ENCODE peak calls at places on chromosome 9, in eight cellular contexts. One of them, this sample, is unnamed.

GRCh38 chr9:100714372-100715099 is 136.7 kb downstream of the CAVIN4 start:
- DNase-seq in HT1080: peak
- DNase-seq in BE2C: peak
- DNase-seq in hepatocyte: peak
- DNase-seq in HEK293T: peak
- DNase-seq in GOT3: no peak
- DNase-seq in gastrocnemius medialis: no peak
- DNase-seq in GM20000: peak
- DNase-seq in this sample: peak

GRCh38 chr9:75909776-75910175 is 19.3 kb downstream of the PCSK5 start:
- DNase-seq in HT1080: no peak
- DNase-seq in BE2C: no peak
- DNase-seq in hepatocyte: no peak
- DNase-seq in HEK293T: no peak
- DNase-seq in GOT3: no peak
- DNase-seq in gastrocnemius medialis: no peak
- DNase-seq in GM20000: no peak
- DNase-seq in this sample: no peak

GRCh38 chr9:88025411-88026132 is 51.2 kb upstream of the CDK20 start:
- DNase-seq in HT1080: no peak
- DNase-seq in BE2C: no peak
- DNase-seq in hepatocyte: no peak
- DNase-seq in HEK293T: no peak
- DNase-seq in GOT3: no peak
- DNase-seq in gastrocnemius medialis: no peak
- DNase-seq in GM20000: no peak
- DNase-seq in this sample: no peak

GRCh38 chr9:27395484-27395921 is 98.6 kb upstream of the EQTN start:
- DNase-seq in HT1080: no peak
- DNase-seq in BE2C: no peak
- DNase-seq in hepatocyte: no peak
- DNase-seq in HEK293T: no peak
- DNase-seq in GOT3: no peak
- DNase-seq in gastrocnemius medialis: no peak
- DNase-seq in GM20000: no peak
- DNase-seq in this sample: no peak

GRCh38 chr9:120676767-120677402 is 37.4 kb downstream of the MEGF9 start:
- DNase-seq in HT1080: no peak
- DNase-seq in BE2C: no peak
- DNase-seq in hepatocyte: no peak
- DNase-seq in HEK293T: no peak
- DNase-seq in GOT3: no peak
- DNase-seq in gastrocnemius medialis: no peak
- DNase-seq in GM20000: no peak
- DNase-seq in this sample: no peak

GRCh38 chr9:131289301-131290038 is at the start of gene PLPP7:
- DNase-seq in HT1080: peak
- DNase-seq in BE2C: peak
- DNase-seq in hepatocyte: no peak
- DNase-seq in HEK293T: peak
- DNase-seq in GOT3: peak
- DNase-seq in gastrocnemius medialis: peak
- DNase-seq in GM20000: peak
- DNase-seq in this sample: no peak

GRCh38 chr9:120394058-120394669 is 185.8 kb downstream of the CDK5RAP2 start:
- DNase-seq in HT1080: peak
- DNase-seq in BE2C: no peak
- DNase-seq in hepatocyte: no peak
- DNase-seq in HEK293T: no peak
- DNase-seq in GOT3: peak
- DNase-seq in gastrocnemius medialis: no peak
- DNase-seq in GM20000: no peak
- DNase-seq in this sample: no peak

GRCh38 chr9:2726620-2727335 is 9.5 kb downstream of the KCNV2 start:
- DNase-seq in HT1080: peak
- DNase-seq in BE2C: no peak
- DNase-seq in hepatocyte: no peak
- DNase-seq in HEK293T: no peak
- DNase-seq in GOT3: no peak
- DNase-seq in gastrocnemius medialis: no peak
- DNase-seq in GM20000: no peak
- DNase-seq in this sample: no peak

GRCh38 chr9:37236822-37237221 is 116.4 kb downstream of the ZCCHC7 start:
- DNase-seq in HT1080: no peak
- DNase-seq in BE2C: no peak
- DNase-seq in hepatocyte: no peak
- DNase-seq in HEK293T: no peak
- DNase-seq in GOT3: no peak
- DNase-seq in gastrocnemius medialis: no peak
- DNase-seq in GM20000: no peak
- DNase-seq in this sample: no peak

GRCh38 chr9:136239963-136240330 is 5.7 kb downstream of the QSOX2 start:
- DNase-seq in HT1080: no peak
- DNase-seq in BE2C: no peak
- DNase-seq in hepatocyte: no peak
- DNase-seq in HEK293T: no peak
- DNase-seq in GOT3: no peak
- DNase-seq in gastrocnemius medialis: no peak
- DNase-seq in GM20000: peak
- DNase-seq in this sample: peak

GRCh38 chr9:16030513-16031185 is 477.8 kb downstream of the CCDC171 start:
- DNase-seq in HT1080: peak
- DNase-seq in BE2C: no peak
- DNase-seq in hepatocyte: no peak
- DNase-seq in HEK293T: no peak
- DNase-seq in GOT3: no peak
- DNase-seq in gastrocnemius medialis: no peak
- DNase-seq in GM20000: peak
- DNase-seq in this sample: no peak

GRCh38 chr9:91522496-91522895 is 98.9 kb upstream of the NFIL3 start:
- DNase-seq in HT1080: no peak
- DNase-seq in BE2C: no peak
- DNase-seq in hepatocyte: no peak
- DNase-seq in HEK293T: no peak
- DNase-seq in GOT3: no peak
- DNase-seq in gastrocnemius medialis: no peak
- DNase-seq in GM20000: no peak
- DNase-seq in this sample: no peak

GRCh38 chr9:93108301-93109041 is 12.5 kb downstream of the CARD19 start:
- DNase-seq in HT1080: no peak
- DNase-seq in BE2C: peak
- DNase-seq in hepatocyte: no peak
- DNase-seq in HEK293T: no peak
- DNase-seq in GOT3: no peak
- DNase-seq in gastrocnemius medialis: no peak
- DNase-seq in GM20000: no peak
- DNase-seq in this sample: no peak

GRCh38 chr9:132605387-132605786 is 23.0 kb downstream of the BARHL1 start:
- DNase-seq in HT1080: no peak
- DNase-seq in BE2C: no peak
- DNase-seq in hepatocyte: no peak
- DNase-seq in HEK293T: no peak
- DNase-seq in GOT3: no peak
- DNase-seq in gastrocnemius medialis: no peak
- DNase-seq in GM20000: no peak
- DNase-seq in this sample: no peak

GRCh38 chr9:101586651-101587050 is 8.1 kb downstream of the PPP3R2 start:
- DNase-seq in HT1080: peak
- DNase-seq in BE2C: no peak
- DNase-seq in hepatocyte: no peak
- DNase-seq in HEK293T: no peak
- DNase-seq in GOT3: no peak
- DNase-seq in gastrocnemius medialis: no peak
- DNase-seq in GM20000: no peak
- DNase-seq in this sample: no peak

GRCh38 chr9:83920469-83920941 is 727 bp downstream of the KIF27 start:
- DNase-seq in HT1080: no peak
- DNase-seq in BE2C: no peak
- DNase-seq in hepatocyte: peak
- DNase-seq in HEK293T: no peak
- DNase-seq in GOT3: no peak
- DNase-seq in gastrocnemius medialis: no peak
- DNase-seq in GM20000: peak
- DNase-seq in this sample: peak

GRCh38 chr9:37034320-37034937 is 361 bp upstream of the PAX5 start:
- DNase-seq in HT1080: no peak
- DNase-seq in BE2C: no peak
- DNase-seq in hepatocyte: peak
- DNase-seq in HEK293T: no peak
- DNase-seq in GOT3: no peak
- DNase-seq in gastrocnemius medialis: no peak
- DNase-seq in GM20000: peak
- DNase-seq in this sample: peak

GRCh38 chr9:124593080-124594058 is 86.2 kb upstream of the NR5A1 start:
- DNase-seq in HT1080: no peak
- DNase-seq in BE2C: no peak
- DNase-seq in hepatocyte: peak
- DNase-seq in HEK293T: no peak
- DNase-seq in GOT3: no peak
- DNase-seq in gastrocnemius medialis: no peak
- DNase-seq in GM20000: no peak
- DNase-seq in this sample: no peak

GRCh38 chr9:137772281-137772873 is 105.2 kb upstream of the CACNA1B start:
- DNase-seq in HT1080: no peak
- DNase-seq in BE2C: no peak
- DNase-seq in hepatocyte: no peak
- DNase-seq in HEK293T: no peak
- DNase-seq in GOT3: no peak
- DNase-seq in gastrocnemius medialis: no peak
- DNase-seq in GM20000: peak
- DNase-seq in this sample: no peak

GRCh38 chr9:112555844-112556482 is 69.3 kb downstream of the KIAA1958 start:
- DNase-seq in HT1080: no peak
- DNase-seq in BE2C: no peak
- DNase-seq in hepatocyte: peak
- DNase-seq in HEK293T: no peak
- DNase-seq in GOT3: no peak
- DNase-seq in gastrocnemius medialis: no peak
- DNase-seq in GM20000: no peak
- DNase-seq in this sample: no peak

GRCh38 chr9:122807271-122807900 is 7.5 kb downstream of the OR1K1 start:
- DNase-seq in HT1080: no peak
- DNase-seq in BE2C: no peak
- DNase-seq in hepatocyte: no peak
- DNase-seq in HEK293T: no peak
- DNase-seq in GOT3: no peak
- DNase-seq in gastrocnemius medialis: no peak
- DNase-seq in GM20000: no peak
- DNase-seq in this sample: no peak

GRCh38 chr9:14031015-14031414 is 282.9 kb downstream of the NFIB start:
- DNase-seq in HT1080: no peak
- DNase-seq in BE2C: peak
- DNase-seq in hepatocyte: peak
- DNase-seq in HEK293T: peak
- DNase-seq in GOT3: no peak
- DNase-seq in gastrocnemius medialis: no peak
- DNase-seq in GM20000: no peak
- DNase-seq in this sample: no peak

GRCh38 chr9:130820135-130820738 is 14.8 kb upstream of the ABL1 start:
- DNase-seq in HT1080: no peak
- DNase-seq in BE2C: no peak
- DNase-seq in hepatocyte: no peak
- DNase-seq in HEK293T: no peak
- DNase-seq in GOT3: no peak
- DNase-seq in gastrocnemius medialis: no peak
- DNase-seq in GM20000: no peak
- DNase-seq in this sample: no peak

GRCh38 chr9:74777136-74777879 is 110.4 kb downstream of the TRPM6 start:
- DNase-seq in HT1080: peak
- DNase-seq in BE2C: peak
- DNase-seq in hepatocyte: peak
- DNase-seq in HEK293T: peak
- DNase-seq in GOT3: no peak
- DNase-seq in gastrocnemius medialis: no peak
- DNase-seq in GM20000: peak
- DNase-seq in this sample: peak

GRCh38 chr9:16333697-16334096 is 536.8 kb downstream of the BNC2 start:
- DNase-seq in HT1080: no peak
- DNase-seq in BE2C: no peak
- DNase-seq in hepatocyte: no peak
- DNase-seq in HEK293T: no peak
- DNase-seq in GOT3: no peak
- DNase-seq in gastrocnemius medialis: no peak
- DNase-seq in GM20000: no peak
- DNase-seq in this sample: no peak

GRCh38 chr9:89743576-89744254 is 138.9 kb downstream of the GADD45G start:
- DNase-seq in HT1080: no peak
- DNase-seq in BE2C: peak
- DNase-seq in hepatocyte: no peak
- DNase-seq in HEK293T: no peak
- DNase-seq in GOT3: no peak
- DNase-seq in gastrocnemius medialis: no peak
- DNase-seq in GM20000: peak
- DNase-seq in this sample: no peak

GRCh38 chr9:110316255-110316921 is 21.3 kb downstream of the TXNDC8 start:
- DNase-seq in HT1080: no peak
- DNase-seq in BE2C: no peak
- DNase-seq in hepatocyte: no peak
- DNase-seq in HEK293T: no peak
- DNase-seq in GOT3: no peak
- DNase-seq in gastrocnemius medialis: no peak
- DNase-seq in GM20000: peak
- DNase-seq in this sample: peak

GRCh38 chr9:32487981-32488380 is 38.0 kb downstream of the RIGI start:
- DNase-seq in HT1080: peak
- DNase-seq in BE2C: no peak
- DNase-seq in hepatocyte: no peak
- DNase-seq in HEK293T: no peak
- DNase-seq in GOT3: no peak
- DNase-seq in gastrocnemius medialis: no peak
- DNase-seq in GM20000: no peak
- DNase-seq in this sample: no peak

GRCh38 chr9:121499427-121500164 is at the start of gene GGTA1:
- DNase-seq in HT1080: no peak
- DNase-seq in BE2C: peak
- DNase-seq in hepatocyte: peak
- DNase-seq in HEK293T: peak
- DNase-seq in GOT3: no peak
- DNase-seq in gastrocnemius medialis: peak
- DNase-seq in GM20000: peak
- DNase-seq in this sample: peak